ENCODE peak calls at places on chromosomes 12 and 14, in seven cellular contexts. P is GM20000; X is effector CD4-positive, alpha-beta T cell; V is mucosa of descending colon; Y is tibial artery; Z is myocyte; A is left ventricle myocardium inferior. N is an unnamed sample.

GRCh38 chr12:12439636-12440035 is 82.8 kb downstream of the BORCS5 start:
- DNase-seq in P (no peak), X (peak; percentile 38), V (peak; percentile 46), Y (no peak), Z (no peak), A (no peak), N (no peak)

GRCh38 chr12:2149091-2149490 is 96.3 kb downstream of the CACNA1C start:
- DNase-seq in P (no peak), X (no peak), V (no peak), Y (no peak), Z (no peak), A (no peak), N (no peak)

GRCh38 chr14:32104803-32105202 is 27.7 kb downstream of the ARHGAP5 start:
- DNase-seq in P (no peak), X (no peak), V (no peak), Y (no peak), Z (no peak), A (no peak), N (no peak)

GRCh38 chr12:1720494-1720893 is 29.6 kb downstream of the ADIPOR2 start:
- DNase-seq in P (no peak), X (no peak), V (no peak), Y (no peak), Z (no peak), A (no peak), N (no peak)

GRCh38 chr14:39268393-39268792 is 34.7 kb downstream of the MIA2 start:
- DNase-seq in P (no peak), X (no peak), V (no peak), Y (no peak), Z (no peak), A (no peak), N (no peak)

GRCh38 chr12:120252071-120252906 is 13.2 kb downstream of the PXN start:
- DNase-seq in P (no peak), X (peak; percentile 72), V (peak; percentile 58), Y (no peak), Z (no peak), A (no peak), N (no peak)

GRCh38 chr12:122399592-122400373 is 22.7 kb downstream of the CLIP1 start:
- DNase-seq in P (peak; percentile 76), X (peak; percentile 35), V (no peak), Y (peak; percentile 95), Z (peak; percentile 94), A (peak; percentile 53), N (peak; percentile 52)

GRCh38 chr14:63853831-63854293 is 1.1 kb downstream of the SYNE2 start:
- DNase-seq in P (peak; percentile 73), X (peak; percentile 50), V (peak; percentile 76), Y (peak; percentile 75), Z (peak; percentile 49), A (peak; percentile 26), N (peak; percentile 55)

GRCh38 chr12:5873341-5873919 is 71.6 kb downstream of the ANO2 start:
- DNase-seq in P (no peak), X (no peak), V (no peak), Y (no peak), Z (no peak), A (no peak), N (no peak)

GRCh38 chr14:93832665-93833064 is 44.4 kb upstream of the PRIMA1 start:
- DNase-seq in P (no peak), X (no peak), V (no peak), Y (peak; percentile 68), Z (no peak), A (peak; percentile 48), N (peak; percentile 62)

GRCh38 chr12:104475269-104475668 is 18.5 kb downstream of the CHST11 start:
- DNase-seq in P (no peak), X (no peak), V (no peak), Y (no peak), Z (no peak), A (no peak), N (no peak)

GRCh38 chr14:82345149-82345548 is 811.5 kb upstream of the SEL1L start:
- DNase-seq in P (no peak), X (no peak), V (no peak), Y (no peak), Z (no peak), A (no peak), N (no peak)

GRCh38 chr14:85534435-85534834 is 4.5 kb downstream of the FLRT2 start:
- DNase-seq in P (peak; percentile 9), X (no peak), V (no peak), Y (no peak), Z (peak; percentile 47), A (no peak), N (no peak)

N was measured in left ventricle myocardium superior.